ENCODE peak calls at places on chromosomes 11 and 22, in five cellular contexts. One of them, this sample, is unnamed. For H3K4me1 and H3K36me3, the result is how much of the 10 kb centered on the place peaks cover.

GRCh38 chr22:38873469-38874411 is 1.7 kb upstream of the CBX6 start:
- DNase-seq in RWPE2: no peak
- DNase-seq in breast epithelium: peak
- DNase-seq in GM12878: peak
- DNase-seq in adrenal gland: no peak
- DNase-seq in this sample: no peak

GRCh38 chr22:27192135-27192900 is 534.9 kb downstream of the MIAT start:
- DNase-seq in adrenal gland: no peak
- DNase-seq in breast epithelium: no peak
- DNase-seq in GM12878: no peak
- DNase-seq in RWPE2: no peak
- DNase-seq in this sample: no peak

GRCh38 chr11:199782-200181 is 6.9 kb downstream of the SCGB1C1 start:
- DNase-seq in GM12878: no peak
- DNase-seq in breast epithelium: peak
- DNase-seq in RWPE2: no peak
- DNase-seq in adrenal gland: peak
- DNase-seq in this sample: peak

GRCh38 chr11:15815246-15816209 is 540.8 kb downstream of the SOX6 start:
- DNase-seq in GM12878: no peak
- DNase-seq in breast epithelium: no peak
- DNase-seq in adrenal gland: no peak
- DNase-seq in RWPE2: no peak
- DNase-seq in this sample: no peak

GRCh38 chr22:42369250-42370041 is 62.8 kb downstream of the NFAM1 start:
- DNase-seq in adrenal gland: peak
- DNase-seq in RWPE2: peak
- DNase-seq in breast epithelium: peak
- DNase-seq in GM12878: peak
- DNase-seq in this sample: peak

GRCh38 chr22:18999416-18999815 is 63.3 kb upstream of the PRODH start:
- DNase-seq in GM12878: no peak
- DNase-seq in RWPE2: no peak
- DNase-seq in breast epithelium: no peak
- DNase-seq in adrenal gland: no peak
- DNase-seq in this sample: no peak

GRCh38 chr11:108985611-108986279 is 320.9 kb downstream of the DDX10 start:
- DNase-seq in RWPE2: no peak
- DNase-seq in breast epithelium: no peak
- DNase-seq in adrenal gland: no peak
- DNase-seq in GM12878: no peak
- DNase-seq in this sample: no peak

GRCh38 chr11:121029813-121030445 is 6.0 kb downstream of the TBCEL start:
- DNase-seq in RWPE2: no peak
- DNase-seq in breast epithelium: no peak
- DNase-seq in adrenal gland: no peak
- DNase-seq in GM12878: no peak
- DNase-seq in this sample: no peak

GRCh38 chr11:46210133-46210636 is 67.3 kb upstream of the CREB3L1 start:
- DNase-seq in adrenal gland: peak
- DNase-seq in breast epithelium: no peak
- DNase-seq in GM12878: peak
- DNase-seq in RWPE2: no peak
- DNase-seq in this sample: no peak

GRCh38 chr11:17257200-17257599 is 19.3 kb upstream of the NUCB2 start:
- DNase-seq in adrenal gland: no peak
- DNase-seq in RWPE2: no peak
- DNase-seq in breast epithelium: no peak
- DNase-seq in GM12878: no peak
- DNase-seq in this sample: no peak

GRCh38 chr11:108009497-108010360 is 1.0 kb downstream of the CUL5 start:
- DNase-seq in breast epithelium: peak
- DNase-seq in RWPE2: no peak
- DNase-seq in GM12878: no peak
- DNase-seq in adrenal gland: peak
- DNase-seq in this sample: peak

GRCh38 chr11:88377661-88378060 is 40.1 kb upstream of the CTSC start:
- DNase-seq in GM12878: no peak
- DNase-seq in breast epithelium: no peak
- DNase-seq in adrenal gland: no peak
- DNase-seq in RWPE2: no peak
- DNase-seq in this sample: no peak

GRCh38 chr22:28544431-28544868 is 135.2 kb downstream of the TTC28 start:
- DNase-seq in adrenal gland: peak
- DNase-seq in RWPE2: no peak
- DNase-seq in breast epithelium: no peak
- DNase-seq in GM12878: no peak
- DNase-seq in this sample: peak

GRCh38 chr22:44876921-44877320 is 124.5 kb downstream of the ARHGAP8 start:
- DNase-seq in RWPE2: no peak
- DNase-seq in GM12878: no peak
- DNase-seq in breast epithelium: no peak
- DNase-seq in adrenal gland: no peak
- DNase-seq in this sample: no peak

GRCh38 chr11:112100457-112100856 is 13.8 kb downstream of the SDHD start:
- DNase-seq in breast epithelium: no peak
- DNase-seq in RWPE2: no peak
- DNase-seq in GM12878: no peak
- DNase-seq in adrenal gland: no peak
- DNase-seq in this sample: no peak

GRCh38 chr11:7579226-7579825 is 65.5 kb downstream of the PPFIBP2 start:
- DNase-seq in adrenal gland: no peak
- DNase-seq in breast epithelium: no peak
- DNase-seq in GM12878: no peak
- DNase-seq in RWPE2: no peak
- DNase-seq in this sample: no peak

GRCh38 chr22:35274154-35274871 is 17.0 kb downstream of the HMGXB4 start:
- DNase-seq in RWPE2: no peak
- DNase-seq in adrenal gland: no peak
- DNase-seq in breast epithelium: no peak
- DNase-seq in GM12878: no peak
- DNase-seq in this sample: no peak

GRCh38 chr22:27515091-27515523 is 286.4 kb downstream of the MN1 start:
- DNase-seq in adrenal gland: no peak
- DNase-seq in GM12878: no peak
- DNase-seq in breast epithelium: no peak
- DNase-seq in RWPE2: no peak
- DNase-seq in this sample: no peak

GRCh38 chr11:110472858-110473257 is 43.1 kb downstream of the FDX1 start:
- DNase-seq in RWPE2: no peak
- DNase-seq in breast epithelium: no peak
- DNase-seq in adrenal gland: peak
- DNase-seq in GM12878: no peak
- DNase-seq in this sample: no peak

GRCh38 chr11:86669424-86669823 is 3.0 kb downstream of the ME3 start:
- DNase-seq in GM12878: no peak
- DNase-seq in adrenal gland: no peak
- DNase-seq in RWPE2: no peak
- DNase-seq in breast epithelium: no peak
- DNase-seq in this sample: no peak

GRCh38 chr11:93209476-93209875 is 11.7 kb upstream of the SLC36A4 start:
- DNase-seq in GM12878: no peak
- DNase-seq in RWPE2: no peak
- DNase-seq in breast epithelium: no peak
- DNase-seq in adrenal gland: no peak
- DNase-seq in this sample: no peak

GRCh38 chr11:72446929-72447753 is 12.8 kb upstream of the CLPB start:
- DNase-seq in adrenal gland: no peak
- DNase-seq in RWPE2: no peak
- DNase-seq in breast epithelium: no peak
- DNase-seq in GM12878: no peak
- DNase-seq in this sample: no peak

GRCh38 chr11:33063326-33063775 is 24.0 kb downstream of the TCP11L1 start:
- DNase-seq in breast epithelium: no peak
- DNase-seq in adrenal gland: no peak
- DNase-seq in GM12878: peak
- DNase-seq in RWPE2: no peak
- DNase-seq in this sample: no peak

GRCh38 chr11:12540913-12541587 is 133.2 kb upstream of the TEAD1 start:
- DNase-seq in GM12878: no peak
- DNase-seq in RWPE2: no peak
- DNase-seq in breast epithelium: peak
- DNase-seq in adrenal gland: peak
- DNase-seq in this sample: peak

GRCh38 chr11:3833461-3833860 is 7.3 kb downstream of the RHOG start:
- DNase-seq in adrenal gland: no peak
- DNase-seq in RWPE2: no peak
- DNase-seq in GM12878: no peak
- DNase-seq in breast epithelium: no peak
- DNase-seq in this sample: no peak

GRCh38 chr11:78057462-78058055 is 6.1 kb upstream of the THRSP start:
- DNase-seq in adrenal gland: no peak
- DNase-seq in GM12878: no peak
- DNase-seq in RWPE2: no peak
- DNase-seq in breast epithelium: no peak
- DNase-seq in this sample: no peak

DNA sequence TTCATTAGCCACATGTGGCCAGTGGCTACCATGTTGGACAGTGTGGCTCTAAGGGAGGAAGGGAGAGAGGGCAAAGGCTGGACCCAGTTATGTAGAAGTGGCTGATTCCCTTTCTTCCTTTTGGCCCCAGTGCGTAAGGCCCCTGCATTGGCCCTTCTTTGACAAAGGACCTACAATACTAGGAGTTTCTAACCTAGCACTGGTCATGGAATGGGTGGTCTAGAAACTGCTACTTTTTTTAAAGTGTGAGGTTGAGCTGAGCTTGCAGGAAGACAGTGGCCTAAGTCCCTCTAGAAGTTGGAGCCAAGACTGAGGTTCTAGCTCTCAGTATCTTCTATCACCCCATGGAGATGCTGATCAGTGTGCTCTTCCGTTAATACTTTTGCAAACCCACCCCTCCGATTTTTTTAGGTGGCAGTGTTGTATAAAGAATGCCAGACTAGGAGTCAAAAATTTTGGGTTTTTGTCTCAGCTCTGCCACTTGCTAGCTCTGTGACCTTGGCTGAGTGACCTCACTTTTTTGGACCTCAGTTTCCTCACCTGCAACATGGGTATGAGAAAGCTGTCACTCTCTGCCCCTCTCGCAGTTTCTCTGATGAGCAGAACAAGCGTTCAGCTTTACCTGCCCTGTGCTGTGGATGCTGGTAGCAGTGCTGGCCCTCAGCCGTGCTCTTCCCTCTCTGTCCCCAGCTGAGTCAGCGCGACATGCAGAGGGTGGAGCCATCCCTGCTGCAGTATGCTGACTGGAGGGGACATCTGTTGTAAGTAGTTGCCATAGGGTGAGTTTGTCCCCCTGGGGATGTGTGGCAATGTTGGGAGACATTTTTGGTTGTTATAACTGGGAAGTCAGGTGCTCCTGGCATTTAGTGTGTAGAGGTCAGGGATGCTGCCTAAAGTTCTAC is 6.9 kb downstream of the ACCS start:
- DNase-seq in breast epithelium: no peak
- DNase-seq in adrenal gland: no peak
- DNase-seq in GM12878: no peak
- DNase-seq in RWPE2: no peak
- DNase-seq in this sample: no peak
- H3K4me3 ChIP-seq in breast epithelium: no peak
- H3K4me3 ChIP-seq in adrenal gland: no peak
- H3K4me3 ChIP-seq in GM12878: no peak
- H3K4me3 ChIP-seq in RWPE2: no peak
- H3K4me3 ChIP-seq in this sample: no peak

GRCh38 chr11:100821198-100821597 is 134.1 kb downstream of the ARHGAP42 start:
- DNase-seq in RWPE2: no peak
- DNase-seq in adrenal gland: no peak
- DNase-seq in breast epithelium: no peak
- DNase-seq in GM12878: no peak
- DNase-seq in this sample: no peak

GRCh38 chr11:100815787-100816330 is 128.8 kb downstream of the ARHGAP42 start:
- DNase-seq in breast epithelium: no peak
- DNase-seq in GM12878: no peak
- DNase-seq in adrenal gland: no peak
- DNase-seq in RWPE2: no peak
- DNase-seq in this sample: no peak

GRCh38 chr11:100816823-100817222 is 129.7 kb downstream of the ARHGAP42 start:
- DNase-seq in GM12878: no peak
- DNase-seq in adrenal gland: no peak
- DNase-seq in breast epithelium: no peak
- DNase-seq in RWPE2: no peak
- DNase-seq in this sample: no peak

GRCh38 chr11:100812517-100812916 is 125.4 kb downstream of the ARHGAP42 start:
- DNase-seq in GM12878: no peak
- DNase-seq in RWPE2: no peak
- DNase-seq in adrenal gland: no peak
- DNase-seq in breast epithelium: no peak
- DNase-seq in this sample: no peak

DNA sequence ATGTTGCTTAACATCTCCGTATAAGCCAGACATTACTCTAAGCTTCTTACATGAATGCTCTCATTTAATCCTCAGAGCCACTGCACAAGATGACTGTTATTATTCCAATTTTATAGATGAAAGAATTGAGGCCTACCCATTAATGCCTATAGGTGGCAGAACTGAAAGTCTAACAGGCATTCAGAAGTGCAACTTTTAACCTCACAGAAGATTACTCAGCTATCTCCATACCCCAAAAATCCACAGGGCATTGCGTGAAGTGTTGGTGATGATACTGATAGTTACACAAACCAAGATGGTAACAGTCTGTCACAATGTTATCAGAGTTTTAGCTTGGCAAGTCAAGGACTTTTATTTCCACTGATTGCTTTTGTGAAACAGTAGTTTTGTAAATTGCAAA is 130.5 kb downstream of the ARHGAP42 start:
- DNase-seq in GM12878: no peak
- DNase-seq in RWPE2: no peak
- DNase-seq in breast epithelium: no peak
- DNase-seq in adrenal gland: no peak
- DNase-seq in this sample: no peak
- H3K4me1 ChIP-seq in GM12878: under half
- H3K4me1 ChIP-seq in RWPE2: under half
- H3K4me1 ChIP-seq in breast epithelium: under half
- H3K4me1 ChIP-seq in adrenal gland: under half
- H3K4me1 ChIP-seq in this sample: under half

GRCh38 chr11:129888451-129888850 is 6.9 kb downstream of the NFRKB start:
- DNase-seq in breast epithelium: no peak
- DNase-seq in adrenal gland: no peak
- DNase-seq in GM12878: no peak
- DNase-seq in RWPE2: no peak
- DNase-seq in this sample: no peak
- H3K36me3 ChIP-seq in breast epithelium: under half
- H3K36me3 ChIP-seq in adrenal gland: half or more
- H3K36me3 ChIP-seq in GM12878: under half
- H3K36me3 ChIP-seq in RWPE2: half or more
- H3K36me3 ChIP-seq in this sample: under half

GRCh38 chr11:65549088-65549487 is 9.1 kb downstream of the LTBP3 start:
- DNase-seq in adrenal gland: no peak
- DNase-seq in GM12878: no peak
- DNase-seq in breast epithelium: no peak
- DNase-seq in RWPE2: no peak
- DNase-seq in this sample: no peak

GRCh38 chr11:65554057-65554818 is 3.9 kb downstream of the LTBP3 start:
- DNase-seq in GM12878: no peak
- DNase-seq in RWPE2: no peak
- DNase-seq in adrenal gland: no peak
- DNase-seq in breast epithelium: no peak
- DNase-seq in this sample: no peak

GRCh38 chr11:65553301-65554001 is 4.7 kb downstream of the LTBP3 start:
- DNase-seq in breast epithelium: no peak
- DNase-seq in RWPE2: no peak
- DNase-seq in GM12878: no peak
- DNase-seq in adrenal gland: no peak
- DNase-seq in this sample: no peak

GRCh38 chr11:65552413-65552951 is 5.7 kb downstream of the LTBP3 start:
- DNase-seq in RWPE2: no peak
- DNase-seq in GM12878: no peak
- DNase-seq in adrenal gland: no peak
- DNase-seq in breast epithelium: no peak
- DNase-seq in this sample: no peak

GRCh38 chr11:65551572-65552398 is 6.4 kb downstream of the LTBP3 start:
- DNase-seq in GM12878: no peak
- DNase-seq in adrenal gland: no peak
- DNase-seq in RWPE2: no peak
- DNase-seq in breast epithelium: no peak
- DNase-seq in this sample: peak
- H3K4me3 ChIP-seq in GM12878: no peak
- H3K4me3 ChIP-seq in adrenal gland: no peak
- H3K4me3 ChIP-seq in RWPE2: no peak
- H3K4me3 ChIP-seq in breast epithelium: no peak
- H3K4me3 ChIP-seq in this sample: no peak